ENCODE peak calls at places on chromosomes 7 and 10, in five cellular contexts. R is GM12865, K is esophagus squamous epithelium, U is GM23338, T is fibroblast of mammary gland. Y is an unnamed sample.

GRCh38 chr10:12320892-12321291 is 28.5 kb upstream of the CAMK1D start:
- DNase-seq in K (no peak), T (no peak), R (no peak), U (no peak), Y (no peak)

GRCh38 chr10:47381427-47382379 is 2.4 kb downstream of the ZNF488 start:
- DNase-seq in T (no peak), K (no peak), R (no peak), U (no peak), Y (no peak)

GRCh38 chr10:16583382-16583781 is 61.7 kb upstream of the C1QL3 start:
- DNase-seq in K (no peak), U (no peak), R (no peak), T (no peak), Y (no peak)

GRCh38 chr7:45088821-45089313 is at the start of gene NACAD:
- DNase-seq in U (peak; percentile 53), K (no peak), R (no peak), T (no peak), Y (peak; percentile 49)

GRCh38 chr7:31776616-31777015 is 89.6 kb downstream of the PPP1R17 start:
- DNase-seq in R (no peak), K (no peak), T (peak; percentile 60), U (no peak), Y (peak; percentile 68)

GRCh38 chr10:86758231-86759072 is 2.0 kb downstream of the BMPR1A start:
- DNase-seq in U (peak; percentile 56), R (no peak), T (peak; percentile 46), K (no peak), Y (peak; percentile 42)

GRCh38 chr10:359093-359492 is 223.8 kb downstream of the ZMYND11 start:
- DNase-seq in K (no peak), U (no peak), T (no peak), R (no peak), Y (no peak)

GRCh38 chr7:129828989-129829676 is 123.6 kb downstream of the UBE2H start:
- DNase-seq in U (peak; percentile 79), T (peak; percentile 37), R (peak; percentile 27), K (no peak), Y (no peak)

GRCh38 chr10:67836491-67836890 is 1.5 kb downstream of the DNAJC12 start:
- DNase-seq in T (no peak), K (no peak), U (no peak), R (no peak), Y (no peak)

GRCh38 chr7:114925443-114925842 is 3.5 kb downstream of the MDFIC start:
- DNase-seq in U (no peak), R (no peak), T (no peak), K (no peak), Y (no peak)

DNA sequence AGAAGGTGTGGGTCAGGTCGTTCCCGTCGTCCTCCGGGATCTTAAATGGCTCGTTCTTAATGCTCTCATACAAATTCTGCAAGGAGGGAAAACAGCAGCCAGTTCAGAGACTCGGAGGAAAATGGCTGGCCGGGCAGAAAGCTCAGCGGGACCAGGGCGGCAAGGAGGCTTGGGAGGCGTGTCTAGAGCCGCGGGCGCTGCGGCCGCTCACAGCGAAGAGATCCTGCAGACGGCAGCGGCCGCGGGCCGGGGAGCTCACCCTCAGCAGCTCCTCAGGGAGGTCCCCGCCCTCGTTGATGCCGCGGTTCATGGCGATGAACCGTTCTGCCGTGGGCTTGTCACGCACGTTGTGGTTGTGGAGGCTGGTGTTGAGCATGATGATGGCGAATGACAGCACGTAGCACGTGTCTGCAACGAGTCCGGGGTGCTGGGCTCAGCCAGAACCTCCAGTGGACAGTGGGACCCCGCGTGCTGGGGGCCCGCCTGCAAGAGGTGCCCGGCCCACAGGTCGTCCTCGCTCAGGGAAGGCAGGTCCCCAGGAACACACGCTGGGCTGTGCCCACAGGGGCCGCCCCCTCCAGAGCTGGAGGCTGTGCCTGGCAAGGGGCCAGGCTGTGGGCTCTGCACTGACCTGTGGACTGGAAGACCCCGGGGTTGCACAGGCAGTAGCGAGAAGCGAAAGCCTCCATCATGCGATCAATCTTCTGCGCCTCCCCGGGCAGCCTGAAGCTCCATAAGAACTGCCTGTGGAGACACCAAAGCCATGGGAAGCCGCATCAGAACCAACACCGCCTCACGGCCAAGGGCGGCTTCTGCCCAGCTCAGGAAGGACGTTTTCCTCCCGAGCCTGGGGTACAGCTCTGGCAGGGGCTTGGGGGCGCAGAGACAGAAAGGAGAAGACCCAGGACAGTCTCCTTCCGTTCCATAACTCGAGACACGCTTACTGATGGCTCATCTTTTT is 101.6 kb downstream of the CYTH3 start:
- DNase-seq in R (no peak), K (no peak), U (no peak), T (no peak), Y (no peak)
- H3K4me3 ChIP-seq in R (no peak overlapping the region), K (peak overlapping the region; percentile 1), U (no peak overlapping the region), T (no peak overlapping the region), Y (peak overlapping the region; percentile 3)

GRCh38 chr10:72331575-72332422 is 22.9 kb downstream of the DNAJB12 start:
- DNase-seq in R (peak; percentile 96), U (peak; percentile 84), T (peak; percentile 88), K (peak; percentile 56), Y (peak; percentile 95)
- H3K4me3 ChIP-seq in R (peak overlapping the region; percentile 48), U (peak overlapping the region; percentile 35), T (no peak overlapping the region), K (no peak overlapping the region), Y (no peak overlapping the region)

GRCh38 chr10:115093776-115094361 is 704 bp downstream of the ATRNL1 start:
- DNase-seq in K (no peak), U (peak; percentile 69), R (peak; percentile 14), T (no peak), Y (no peak)

GRCh38 chr10:115092555-115093285 is 445 bp upstream of the ATRNL1 start:
- DNase-seq in U (peak; percentile 77), T (peak; percentile 14), R (peak; percentile 39), K (no peak), Y (peak; percentile 62)

GRCh38 chr10:115092258-115092554 is 959 bp upstream of the ATRNL1 start:
- DNase-seq in R (no peak), U (no peak), T (no peak), K (no peak), Y (no peak)

GRCh38 chr10:115094605-115095004 is 1.4 kb downstream of the ATRNL1 start:
- DNase-seq in R (no peak), K (no peak), T (no peak), U (no peak), Y (no peak)

GRCh38 chr10:115093286-115093775 is at the start of gene ATRNL1:
- DNase-seq in T (no peak), U (peak; percentile 64), K (no peak), R (peak; percentile 37), Y (peak; percentile 22)
- H3K4me3 ChIP-seq in T (peak within 1 kb of the TSS; percentile 32), U (peak within 1 kb of the TSS; percentile 79), K (peak within 1 kb of the TSS; percentile 53), R (peak within 1 kb of the TSS; percentile 55), Y (peak within 1 kb of the TSS; percentile 55)

DNA sequence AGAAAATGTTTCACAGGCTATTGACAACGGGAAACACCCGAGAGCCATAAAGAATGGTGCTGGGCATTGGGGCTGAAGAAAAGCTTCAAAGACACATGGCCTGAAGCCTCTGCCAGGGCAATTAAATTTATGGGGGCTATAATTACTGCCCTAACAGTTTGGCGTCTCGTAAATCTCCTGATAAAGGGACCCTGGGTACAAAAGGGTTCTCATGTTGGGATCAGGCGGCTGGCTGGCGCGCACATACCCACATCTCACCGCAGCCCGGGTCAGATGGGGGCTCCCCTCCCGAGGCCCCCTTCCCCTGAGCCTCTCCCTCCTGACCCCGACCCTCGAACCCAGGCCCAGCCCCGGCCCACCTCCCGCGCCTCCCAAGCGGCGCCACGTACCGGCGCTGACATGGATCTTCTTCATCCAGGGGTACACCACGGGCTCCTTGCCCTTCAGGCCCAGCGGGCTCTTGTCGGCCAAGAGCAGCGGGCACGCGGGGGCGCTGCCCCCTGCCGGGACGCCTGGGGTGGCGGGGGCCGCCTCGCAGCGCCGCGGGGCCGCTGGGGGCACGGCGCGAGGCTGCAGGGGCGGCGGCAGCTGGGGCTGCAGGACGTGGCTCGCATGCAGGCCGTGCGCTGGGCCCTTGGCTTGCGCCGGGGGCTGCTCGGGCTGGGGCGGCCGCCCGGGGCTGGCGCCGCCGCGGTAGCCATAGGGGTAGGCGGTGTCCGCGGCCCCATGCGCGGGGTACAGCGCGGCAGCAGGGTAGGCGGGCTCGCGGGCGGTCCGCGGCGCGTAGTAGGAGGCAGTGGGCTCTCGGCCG is 623 bp downstream of the HOXA4 start:
- DNase-seq in K (no peak), R (no peak), U (peak; percentile 41), T (no peak), Y (no peak)
- H3K4me3 ChIP-seq in K (peak overlapping the region; percentile 68), R (no peak overlapping the region), U (peak overlapping the region; percentile 62), T (peak overlapping the region; percentile 61), Y (peak overlapping the region; percentile 53)

GRCh38 chr10:110221044-110221720 is 13.8 kb downstream of the MXI1 start:
- DNase-seq in U (no peak), R (no peak), T (no peak), K (no peak), Y (no peak)
- H3K4me3 ChIP-seq in U (peak overlapping the region; percentile 53), R (no peak overlapping the region), T (peak overlapping the region; percentile 53), K (peak overlapping the region; percentile 30), Y (peak overlapping the region; percentile 43)

DNA sequence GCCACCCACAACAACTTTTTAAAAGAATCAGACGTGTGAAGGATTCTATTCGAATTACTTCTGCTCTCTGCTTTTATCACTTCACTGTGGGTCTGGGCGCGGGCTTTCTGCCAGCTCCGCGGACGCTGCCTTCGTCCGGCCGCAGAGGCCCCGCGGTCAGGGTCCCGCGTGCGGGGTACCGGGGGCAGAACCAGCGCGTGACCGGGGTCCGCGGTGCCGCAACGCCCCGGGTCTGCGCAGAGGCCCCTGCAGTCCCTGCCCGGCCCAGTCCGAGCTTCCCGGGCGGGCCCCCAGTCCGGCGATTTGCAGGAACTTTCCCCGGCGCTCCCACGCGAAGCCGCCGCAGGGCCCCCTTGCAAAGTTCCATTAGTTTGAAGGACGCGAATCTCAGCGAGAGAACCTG is 461 bp upstream of the HTRA1 start:
- DNase-seq in R (no peak), U (no peak), T (no peak), K (no peak), Y (no peak)
- H3K4me3 ChIP-seq in R (no peak overlapping the region), U (peak overlapping the region; percentile 75), T (peak overlapping the region; percentile 47), K (peak overlapping the region; percentile 64), Y (peak overlapping the region; percentile 47)

GRCh38 chr7:711967-712600 is 14.4 kb upstream of the DNAAF5 start:
- DNase-seq in U (peak; percentile 45), K (no peak), R (no peak), T (no peak), Y (no peak)

GRCh38 chr7:714251-714671 is 12.2 kb upstream of the DNAAF5 start:
- DNase-seq in T (no peak), K (no peak), R (no peak), U (no peak), Y (no peak)

GRCh38 chr7:711093-711966 is 15.2 kb upstream of the DNAAF5 start:
- DNase-seq in R (no peak), K (no peak), T (no peak), U (no peak), Y (no peak)

GRCh38 chr7:713488-714230 is 12.8 kb upstream of the DNAAF5 start:
- DNase-seq in K (no peak), U (no peak), R (no peak), T (no peak), Y (no peak)

GRCh38 chr7:712601-713457 is 13.7 kb upstream of the DNAAF5 start:
- DNase-seq in R (no peak), T (no peak), K (no peak), U (peak; percentile 50), Y (no peak)
- H3K4me3 ChIP-seq in R (no peak overlapping the region), T (no peak overlapping the region), K (peak overlapping the region; percentile 47), U (peak overlapping the region; percentile 59), Y (peak overlapping the region; percentile 25)

Y was measured in astrocyte of the spinal cord.